ENCODE peak calls at places on chromosomes 2 and 18, in nine cellular contexts. One of them, this sample, is unnamed. For H3K27me3, the result is how much of the 10 kb centered on the place peaks cover.

GRCh38 chr2:109560265-109560664 is 53.5 kb downstream of the SEPTIN10 start:
- DNase-seq in PC-3: peak
- DNase-seq in mesenchymal stem cell: peak
- DNase-seq in lower lobe of right lung: no peak
- DNase-seq in GM23248: peak
- DNase-seq in thyroid gland: no peak
- DNase-seq in right lobe of liver: no peak
- DNase-seq in Caco-2: no peak
- DNase-seq in cardiac muscle cell: no peak
- DNase-seq in this sample: no peak

GRCh38 chr2:46230115-46230571 is 67.1 kb upstream of the EPAS1 start:
- DNase-seq in cardiac muscle cell: no peak
- DNase-seq in thyroid gland: no peak
- DNase-seq in Caco-2: no peak
- DNase-seq in PC-3: no peak
- DNase-seq in mesenchymal stem cell: no peak
- DNase-seq in lower lobe of right lung: peak
- DNase-seq in GM23248: no peak
- DNase-seq in right lobe of liver: peak
- DNase-seq in this sample: peak

GRCh38 chr18:331231-331771 is 63.5 kb upstream of the THOC1 start:
- DNase-seq in PC-3: no peak
- DNase-seq in cardiac muscle cell: no peak
- DNase-seq in thyroid gland: no peak
- DNase-seq in mesenchymal stem cell: no peak
- DNase-seq in GM23248: no peak
- DNase-seq in Caco-2: no peak
- DNase-seq in lower lobe of right lung: no peak
- DNase-seq in right lobe of liver: no peak
- DNase-seq in this sample: no peak

GRCh38 chr2:2867371-2867770 is 510.2 kb downstream of the EIPR1 start:
- DNase-seq in right lobe of liver: no peak
- DNase-seq in cardiac muscle cell: no peak
- DNase-seq in PC-3: no peak
- DNase-seq in thyroid gland: no peak
- DNase-seq in lower lobe of right lung: no peak
- DNase-seq in GM23248: no peak
- DNase-seq in Caco-2: no peak
- DNase-seq in mesenchymal stem cell: no peak
- DNase-seq in this sample: no peak

GRCh38 chr2:26721267-26722032 is 28.9 kb downstream of the KCNK3 start:
- DNase-seq in cardiac muscle cell: no peak
- DNase-seq in GM23248: no peak
- DNase-seq in lower lobe of right lung: no peak
- DNase-seq in thyroid gland: peak
- DNase-seq in Caco-2: no peak
- DNase-seq in right lobe of liver: peak
- DNase-seq in PC-3: no peak
- DNase-seq in mesenchymal stem cell: no peak
- DNase-seq in this sample: peak

GRCh38 chr2:202932425-202933138 is 20.5 kb downstream of the CARF start:
- DNase-seq in cardiac muscle cell: no peak
- DNase-seq in lower lobe of right lung: no peak
- DNase-seq in PC-3: peak
- DNase-seq in thyroid gland: no peak
- DNase-seq in right lobe of liver: no peak
- DNase-seq in Caco-2: peak
- DNase-seq in mesenchymal stem cell: peak
- DNase-seq in GM23248: peak
- DNase-seq in this sample: no peak

GRCh38 chr18:11909597-11910026 is 1.5 kb upstream of the MPPE1 start:
- DNase-seq in GM23248: peak
- DNase-seq in right lobe of liver: no peak
- DNase-seq in PC-3: peak
- DNase-seq in mesenchymal stem cell: peak
- DNase-seq in lower lobe of right lung: no peak
- DNase-seq in cardiac muscle cell: no peak
- DNase-seq in Caco-2: no peak
- DNase-seq in thyroid gland: no peak
- DNase-seq in this sample: peak

GRCh38 chr2:100031604-100032003 is 110.8 kb downstream of the AFF3 start:
- DNase-seq in cardiac muscle cell: no peak
- DNase-seq in thyroid gland: no peak
- DNase-seq in Caco-2: no peak
- DNase-seq in right lobe of liver: no peak
- DNase-seq in PC-3: peak
- DNase-seq in lower lobe of right lung: no peak
- DNase-seq in GM23248: no peak
- DNase-seq in mesenchymal stem cell: no peak
- DNase-seq in this sample: no peak

GRCh38 chr2:219658447-219658846 is 31.0 kb downstream of the SLC4A3 start:
- DNase-seq in thyroid gland: no peak
- DNase-seq in PC-3: no peak
- DNase-seq in lower lobe of right lung: no peak
- DNase-seq in right lobe of liver: no peak
- DNase-seq in Caco-2: no peak
- DNase-seq in GM23248: peak
- DNase-seq in mesenchymal stem cell: no peak
- DNase-seq in cardiac muscle cell: no peak
- DNase-seq in this sample: no peak

GRCh38 chr2:37464064-37464463 is 119.6 kb downstream of the QPCT start:
- DNase-seq in mesenchymal stem cell: no peak
- DNase-seq in cardiac muscle cell: no peak
- DNase-seq in thyroid gland: no peak
- DNase-seq in PC-3: no peak
- DNase-seq in right lobe of liver: no peak
- DNase-seq in Caco-2: peak
- DNase-seq in GM23248: no peak
- DNase-seq in lower lobe of right lung: no peak
- DNase-seq in this sample: no peak

GRCh38 chr2:127128508-127128907 is 21.6 kb upstream of the BIN1 start:
- DNase-seq in thyroid gland: peak
- DNase-seq in lower lobe of right lung: peak
- DNase-seq in mesenchymal stem cell: no peak
- DNase-seq in PC-3: no peak
- DNase-seq in right lobe of liver: peak
- DNase-seq in GM23248: no peak
- DNase-seq in Caco-2: no peak
- DNase-seq in cardiac muscle cell: peak
- DNase-seq in this sample: peak

GRCh38 chr2:85019121-85019520 is 48.2 kb downstream of the KCMF1 start:
- DNase-seq in PC-3: peak
- DNase-seq in Caco-2: peak
- DNase-seq in cardiac muscle cell: no peak
- DNase-seq in right lobe of liver: no peak
- DNase-seq in lower lobe of right lung: no peak
- DNase-seq in thyroid gland: no peak
- DNase-seq in mesenchymal stem cell: no peak
- DNase-seq in GM23248: no peak
- DNase-seq in this sample: no peak

GRCh38 chr18:36539674-36540073 is 242.2 kb downstream of the FHOD3 start:
- DNase-seq in GM23248: peak
- DNase-seq in lower lobe of right lung: no peak
- DNase-seq in Caco-2: no peak
- DNase-seq in mesenchymal stem cell: no peak
- DNase-seq in right lobe of liver: no peak
- DNase-seq in PC-3: no peak
- DNase-seq in cardiac muscle cell: peak
- DNase-seq in thyroid gland: no peak
- DNase-seq in this sample: no peak

GRCh38 chr18:58990720-58991119 is 126.0 kb downstream of the ZNF532 start:
- DNase-seq in lower lobe of right lung: no peak
- DNase-seq in Caco-2: no peak
- DNase-seq in mesenchymal stem cell: no peak
- DNase-seq in cardiac muscle cell: no peak
- DNase-seq in right lobe of liver: no peak
- DNase-seq in GM23248: no peak
- DNase-seq in thyroid gland: no peak
- DNase-seq in PC-3: no peak
- DNase-seq in this sample: no peak

GRCh38 chr2:172782506-172783090 is 47.0 kb downstream of the RAPGEF4 start:
- DNase-seq in thyroid gland: no peak
- DNase-seq in Caco-2: no peak
- DNase-seq in GM23248: peak
- DNase-seq in cardiac muscle cell: no peak
- DNase-seq in lower lobe of right lung: no peak
- DNase-seq in PC-3: peak
- DNase-seq in mesenchymal stem cell: no peak
- DNase-seq in right lobe of liver: no peak
- DNase-seq in this sample: no peak

GRCh38 chr18:67516432-67517223 is at the start of gene DSEL:
- DNase-seq in PC-3: peak
- DNase-seq in GM23248: peak
- DNase-seq in mesenchymal stem cell: peak
- DNase-seq in right lobe of liver: peak
- DNase-seq in Caco-2: peak
- DNase-seq in cardiac muscle cell: peak
- DNase-seq in lower lobe of right lung: peak
- DNase-seq in thyroid gland: peak
- DNase-seq in this sample: peak

GRCh38 chr18:67515987-67516431 is 511 bp downstream of the DSEL start:
- DNase-seq in right lobe of liver: peak
- DNase-seq in Caco-2: peak
- DNase-seq in GM23248: peak
- DNase-seq in thyroid gland: peak
- DNase-seq in mesenchymal stem cell: peak
- DNase-seq in cardiac muscle cell: peak
- DNase-seq in PC-3: peak
- DNase-seq in lower lobe of right lung: peak
- DNase-seq in this sample: peak

GRCh38 chr18:67513285-67513684 is 3.2 kb downstream of the DSEL start:
- DNase-seq in PC-3: peak
- DNase-seq in lower lobe of right lung: no peak
- DNase-seq in Caco-2: peak
- DNase-seq in right lobe of liver: no peak
- DNase-seq in GM23248: no peak
- DNase-seq in thyroid gland: no peak
- DNase-seq in cardiac muscle cell: no peak
- DNase-seq in mesenchymal stem cell: no peak
- DNase-seq in this sample: no peak

GRCh38 chr18:67514901-67515540 is 1.5 kb downstream of the DSEL start:
- DNase-seq in Caco-2: no peak
- DNase-seq in GM23248: peak
- DNase-seq in cardiac muscle cell: no peak
- DNase-seq in PC-3: peak
- DNase-seq in mesenchymal stem cell: peak
- DNase-seq in thyroid gland: no peak
- DNase-seq in lower lobe of right lung: no peak
- DNase-seq in right lobe of liver: no peak
- DNase-seq in this sample: no peak

GRCh38 chr18:67514465-67514864 is 2.1 kb downstream of the DSEL start:
- DNase-seq in PC-3: no peak
- DNase-seq in right lobe of liver: no peak
- DNase-seq in lower lobe of right lung: no peak
- DNase-seq in thyroid gland: no peak
- DNase-seq in cardiac muscle cell: no peak
- DNase-seq in GM23248: no peak
- DNase-seq in mesenchymal stem cell: no peak
- DNase-seq in Caco-2: no peak
- DNase-seq in this sample: no peak
- H3K4me3 ChIP-seq in PC-3: peak
- H3K4me3 ChIP-seq in right lobe of liver: no peak
- H3K4me3 ChIP-seq in lower lobe of right lung: no peak
- H3K4me3 ChIP-seq in thyroid gland: no peak
- H3K4me3 ChIP-seq in cardiac muscle cell: no peak
- H3K4me3 ChIP-seq in GM23248: peak
- H3K4me3 ChIP-seq in mesenchymal stem cell: no peak
- H3K4me3 ChIP-seq in Caco-2: no peak
- H3K4me3 ChIP-seq in this sample: no peak

GRCh38 chr2:170816499-170817246 is at the start of gene GAD1:
- DNase-seq in lower lobe of right lung: peak
- DNase-seq in mesenchymal stem cell: peak
- DNase-seq in PC-3: peak
- DNase-seq in GM23248: peak
- DNase-seq in Caco-2: peak
- DNase-seq in cardiac muscle cell: peak
- DNase-seq in right lobe of liver: peak
- DNase-seq in thyroid gland: peak
- DNase-seq in this sample: peak
- H3K27me3 ChIP-seq in lower lobe of right lung: half or more
- H3K27me3 ChIP-seq in mesenchymal stem cell: half or more
- H3K27me3 ChIP-seq in PC-3: under half
- H3K27me3 ChIP-seq in GM23248: half or more
- H3K27me3 ChIP-seq in Caco-2: under half
- H3K27me3 ChIP-seq in cardiac muscle cell: half or more
- H3K27me3 ChIP-seq in right lobe of liver: half or more
- H3K27me3 ChIP-seq in thyroid gland: half or more
- H3K27me3 ChIP-seq in this sample: half or more

GRCh38 chr2:224982910-224983688 is 59.2 kb downstream of the DOCK10 start:
- DNase-seq in thyroid gland: no peak
- DNase-seq in PC-3: no peak
- DNase-seq in cardiac muscle cell: no peak
- DNase-seq in lower lobe of right lung: peak
- DNase-seq in mesenchymal stem cell: peak
- DNase-seq in GM23248: peak
- DNase-seq in right lobe of liver: no peak
- DNase-seq in Caco-2: no peak
- DNase-seq in this sample: peak
- H3K4me3 ChIP-seq in thyroid gland: no peak
- H3K4me3 ChIP-seq in PC-3: no peak
- H3K4me3 ChIP-seq in cardiac muscle cell: no peak
- H3K4me3 ChIP-seq in lower lobe of right lung: peak
- H3K4me3 ChIP-seq in mesenchymal stem cell: no peak
- H3K4me3 ChIP-seq in GM23248: peak
- H3K4me3 ChIP-seq in right lobe of liver: no peak
- H3K4me3 ChIP-seq in Caco-2: no peak
- H3K4me3 ChIP-seq in this sample: no peak

GRCh38 chr18:48138211-48138610 is 207.8 kb upstream of the SMAD2 start:
- DNase-seq in PC-3: no peak
- DNase-seq in cardiac muscle cell: no peak
- DNase-seq in GM23248: no peak
- DNase-seq in Caco-2: no peak
- DNase-seq in right lobe of liver: no peak
- DNase-seq in mesenchymal stem cell: no peak
- DNase-seq in thyroid gland: no peak
- DNase-seq in lower lobe of right lung: no peak
- DNase-seq in this sample: no peak

GRCh38 chr18:48140738-48141137 is 210.3 kb upstream of the SMAD2 start:
- DNase-seq in right lobe of liver: no peak
- DNase-seq in mesenchymal stem cell: no peak
- DNase-seq in lower lobe of right lung: no peak
- DNase-seq in GM23248: no peak
- DNase-seq in Caco-2: no peak
- DNase-seq in PC-3: no peak
- DNase-seq in cardiac muscle cell: no peak
- DNase-seq in thyroid gland: peak
- DNase-seq in this sample: no peak

GRCh38 chr18:48137354-48138208 is 207.1 kb upstream of the SMAD2 start:
- DNase-seq in right lobe of liver: no peak
- DNase-seq in cardiac muscle cell: no peak
- DNase-seq in GM23248: no peak
- DNase-seq in Caco-2: no peak
- DNase-seq in thyroid gland: peak
- DNase-seq in lower lobe of right lung: no peak
- DNase-seq in PC-3: peak
- DNase-seq in mesenchymal stem cell: no peak
- DNase-seq in this sample: no peak

GRCh38 chr18:48138660-48139426 is 208.4 kb upstream of the SMAD2 start:
- DNase-seq in cardiac muscle cell: no peak
- DNase-seq in PC-3: no peak
- DNase-seq in right lobe of liver: no peak
- DNase-seq in mesenchymal stem cell: no peak
- DNase-seq in GM23248: no peak
- DNase-seq in thyroid gland: peak
- DNase-seq in lower lobe of right lung: no peak
- DNase-seq in Caco-2: no peak
- DNase-seq in this sample: peak

GRCh38 chr18:48139427-48140347 is 209.2 kb upstream of the SMAD2 start:
- DNase-seq in mesenchymal stem cell: no peak
- DNase-seq in PC-3: peak
- DNase-seq in GM23248: no peak
- DNase-seq in right lobe of liver: no peak
- DNase-seq in cardiac muscle cell: peak
- DNase-seq in thyroid gland: peak
- DNase-seq in lower lobe of right lung: peak
- DNase-seq in Caco-2: no peak
- DNase-seq in this sample: peak
- H3K27me3 ChIP-seq in mesenchymal stem cell: under half
- H3K27me3 ChIP-seq in PC-3: under half
- H3K27me3 ChIP-seq in GM23248: under half
- H3K27me3 ChIP-seq in right lobe of liver: under half
- H3K27me3 ChIP-seq in cardiac muscle cell: under half
- H3K27me3 ChIP-seq in thyroid gland: under half
- H3K27me3 ChIP-seq in lower lobe of right lung: under half
- H3K27me3 ChIP-seq in Caco-2: under half
- H3K27me3 ChIP-seq in this sample: under half

This sample was measured in body of pancreas.